ENCODE peak calls at places on chromosome 4, in five cellular contexts. Q, A, O, J and G are unnamed samples.
A peak's percentile ranks its signal among the peaks of the same experiment; 100 is the strongest.

GRCh38 chr4:26992657-26993361 is 132.2 kb downstream of the STIM2 start:
- DNase-seq in Q (no peak), A (no peak), O (peak; percentile 68), J (no peak), G (peak; percentile 95)

GRCh38 chr4:138110815-138111214 is 131.3 kb downstream of the SLC7A11 start:
- DNase-seq in Q (no peak), A (no peak), O (no peak), J (no peak), G (no peak)

GRCh38 chr4:32196950-32197688 is 1477.0 kb downstream of the PCDH7 start:
- DNase-seq in Q (no peak), A (no peak), O (no peak), J (no peak), G (no peak)

GRCh38 chr4:171532968-171533367 is 280.2 kb upstream of the GALNTL6 start:
- DNase-seq in Q (no peak), A (no peak), O (no peak), J (no peak), G (no peak)

GRCh38 chr4:8515316-8516060 is 64.7 kb upstream of the GPR78 start:
- DNase-seq in Q (no peak), A (peak; percentile 66), O (no peak), J (no peak), G (no peak)

GRCh38 chr4:69835766-69836165 is 24.2 kb downstream of the SULT1E1 start:
- DNase-seq in Q (no peak), A (no peak), O (no peak), J (no peak), G (no peak)

GRCh38 chr4:152074573-152074972 is 313.8 kb upstream of the GATB start:
- DNase-seq in Q (no peak), A (no peak), O (no peak), J (no peak), G (no peak)

GRCh38 chr4:138192113-138192512 is 50.0 kb downstream of the SLC7A11 start:
- DNase-seq in Q (no peak), A (peak; percentile 12), O (no peak), J (no peak), G (no peak)

GRCh38 chr4:57099363-57099762 is 10.8 kb downstream of the IGFBP7 start:
- DNase-seq in Q (no peak), A (no peak), O (no peak), J (no peak), G (no peak)

GRCh38 chr4:128571747-128572146 is 237.8 kb upstream of the JADE1 start:
- DNase-seq in Q (no peak), A (peak; percentile 50), O (peak; percentile 32), J (no peak), G (peak; percentile 94)

GRCh38 chr4:142845293-142846070 is 619 bp downstream of the INPP4B start:
- DNase-seq in Q (peak; percentile 28), A (peak; percentile 17), O (peak; percentile 16), J (no peak), G (peak; percentile 19)

GRCh38 chr4:142095886-142096605 is 459.7 kb downstream of the IL15 start:
- DNase-seq in Q (peak; percentile 56), A (peak; percentile 58), O (no peak), J (no peak), G (no peak)

GRCh38 chr4:156948738-156949137 is 22.9 kb downstream of the PDGFC start:
- DNase-seq in Q (no peak), A (no peak), O (no peak), J (no peak), G (no peak)

GRCh38 chr4:107862658-107863057 is 37.9 kb downstream of the SGMS2 start:
- DNase-seq in Q (no peak), A (peak; percentile 68), O (no peak), J (no peak), G (no peak)

GRCh38 chr4:112183252-112183651 is 38.0 kb downstream of the FAM241A start:
- DNase-seq in Q (no peak), A (no peak), O (no peak), J (no peak), G (no peak)

GRCh38 chr4:155599596-155599995 is 67.1 kb upstream of the GUCY1A1 start:
- DNase-seq in Q (no peak), A (no peak), O (no peak), J (no peak), G (no peak)

GRCh38 chr4:54005475-54005874 is 58.9 kb downstream of the CHIC2 start:
- DNase-seq in Q (no peak), A (no peak), O (no peak), J (no peak), G (peak; percentile 63)

GRCh38 chr4:106864231-106864630 is 171.9 kb downstream of the DKK2 start:
- DNase-seq in Q (no peak), A (no peak), O (no peak), J (no peak), G (no peak)

DNA sequence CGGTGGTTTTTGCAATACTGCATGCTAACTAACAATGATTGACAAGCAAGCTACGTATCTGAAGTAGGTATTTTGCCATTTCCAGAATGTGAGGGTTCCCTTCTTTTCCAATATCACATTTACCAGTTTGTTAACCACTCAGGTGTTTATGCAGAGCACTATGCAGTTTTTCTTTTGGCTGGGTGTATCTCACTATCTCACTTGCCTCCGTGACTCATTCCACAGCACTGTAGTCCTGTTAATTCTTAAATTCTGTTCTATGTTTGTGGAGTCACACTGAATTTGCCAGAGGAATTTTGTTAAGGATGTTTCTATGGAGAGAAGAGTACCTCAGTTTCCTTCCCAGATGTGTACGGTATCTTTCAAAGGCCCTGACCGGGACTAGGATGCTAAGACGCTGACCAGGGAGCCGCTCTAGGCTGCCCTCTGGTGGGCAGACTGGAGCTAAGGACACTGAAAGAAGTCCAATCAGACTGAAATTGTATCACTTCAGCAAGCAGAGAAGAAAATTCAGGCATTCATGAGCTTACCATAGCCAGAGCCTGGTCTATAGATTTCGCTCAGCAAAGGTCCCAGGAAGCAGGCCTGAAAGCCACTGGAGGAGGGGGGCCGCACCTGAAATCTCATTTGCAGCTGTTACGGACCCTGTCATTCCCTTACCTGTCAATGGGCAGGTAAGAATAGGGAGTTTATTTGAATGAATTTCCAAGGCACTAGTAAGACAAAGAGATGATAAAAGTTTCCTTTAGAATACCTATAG is 388.4 kb upstream of the SPOCK3 start:
- DNase-seq in Q (peak; percentile 82), A (peak; percentile 40), O (no peak), J (no peak), G (peak; percentile 74)
- TF ChIP-seq CTCF in Q (peak; percentile 96), A (peak; percentile 72), O (no peak), J (no peak), G (peak; percentile 95)

DNA sequence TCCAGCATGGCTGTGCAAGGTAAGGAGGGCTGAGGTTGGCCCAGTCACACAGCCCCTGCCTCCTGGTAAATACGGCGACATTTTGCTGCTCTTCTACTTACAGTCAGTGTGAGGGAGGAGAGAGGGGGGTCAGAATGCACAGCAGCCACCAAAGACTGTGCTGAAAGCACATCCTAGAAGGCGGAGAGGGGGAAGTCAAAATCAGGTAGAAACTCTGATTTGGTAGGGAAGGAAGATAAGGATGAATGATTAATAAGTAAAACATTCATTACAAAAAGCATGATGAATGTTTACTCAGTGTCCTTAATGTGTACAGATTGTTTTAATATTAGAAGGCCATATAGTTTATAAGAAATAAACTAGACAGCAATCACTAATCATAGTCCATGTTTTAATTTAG is 57.5 kb downstream of the ADD1 start:
- DNase-seq in Q (no peak), A (no peak), O (no peak), J (no peak), G (no peak)
- H3K36me3 ChIP-seq in Q (peaks cover 50% of the 10 kb centered on the region), A (no peaks in the 10 kb centered on the region), O (no peaks in the 10 kb centered on the region), J (peaks cover 42% of the 10 kb centered on the region), G (peaks cover 70% of the 10 kb centered on the region)

GRCh38 chr4:78923459-78924312 is 15.6 kb downstream of the PAQR3 start:
- DNase-seq in Q (no peak), A (no peak), O (no peak), J (no peak), G (no peak)
- TF ChIP-seq CTCF in Q (peak; percentile 36), A (no peak), O (no peak), J (no peak), G (peak; percentile 4)

GRCh38 chr4:95386410-95386809 is 162.4 kb downstream of the UNC5C start:
- DNase-seq in Q (no peak), A (no peak), O (no peak), J (no peak), G (no peak)
- H3K36me3 ChIP-seq in Q (peaks cover 54% of the 10 kb centered on the region), A (no peaks in the 10 kb centered on the region), O (no peaks in the 10 kb centered on the region), J (no peaks in the 10 kb centered on the region), G (no peaks in the 10 kb centered on the region)

GRCh38 chr4:4888695-4889094 is 29.2 kb downstream of the MSX1 start:
- DNase-seq in Q (no peak), A (no peak), O (no peak), J (no peak), G (no peak)
- TF ChIP-seq CTCF in Q (no peak), A (no peak), O (no peak), J (no peak), G (no peak)

GRCh38 chr4:20416800-20417199 is 165.1 kb downstream of the SLIT2 start:
- DNase-seq in Q (no peak), A (no peak), O (no peak), J (no peak), G (no peak)

GRCh38 chr4:20408596-20408995 is 156.9 kb downstream of the SLIT2 start:
- DNase-seq in Q (no peak), A (no peak), O (no peak), J (no peak), G (no peak)

GRCh38 chr4:20412072-20412471 is 160.4 kb downstream of the SLIT2 start:
- DNase-seq in Q (no peak), A (no peak), O (no peak), J (no peak), G (no peak)
- H3K36me3 ChIP-seq in Q (no peaks in the 10 kb centered on the region), A (no peaks in the 10 kb centered on the region), O (no peaks in the 10 kb centered on the region), J (no peaks in the 10 kb centered on the region), G (no peaks in the 10 kb centered on the region)

DNA sequence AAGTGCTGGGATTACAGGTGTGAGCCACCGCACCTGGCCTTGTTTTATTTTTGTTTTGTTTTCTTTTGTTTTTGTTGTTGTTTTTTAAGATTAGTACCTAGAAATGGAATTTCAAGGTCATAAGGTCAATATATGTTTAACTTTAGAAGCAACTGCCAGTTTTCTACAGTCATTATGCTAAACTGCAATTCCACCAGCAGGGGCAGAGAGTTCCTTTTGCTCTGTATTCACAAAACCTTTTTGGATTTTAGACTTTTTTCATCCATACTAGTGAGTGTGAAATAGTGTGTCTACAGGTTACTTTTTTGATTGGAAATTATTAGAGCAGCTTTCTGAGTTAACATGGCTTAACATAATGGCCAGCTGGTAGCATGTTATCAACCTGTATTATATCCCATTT is 580.6 kb downstream of the TRIML1 start:
- DNase-seq in Q (no peak), A (no peak), O (no peak), J (no peak), G (no peak)
- TF ChIP-seq CTCF in Q (no peak), A (peak; percentile 28), O (no peak), J (no peak), G (no peak)

DNA sequence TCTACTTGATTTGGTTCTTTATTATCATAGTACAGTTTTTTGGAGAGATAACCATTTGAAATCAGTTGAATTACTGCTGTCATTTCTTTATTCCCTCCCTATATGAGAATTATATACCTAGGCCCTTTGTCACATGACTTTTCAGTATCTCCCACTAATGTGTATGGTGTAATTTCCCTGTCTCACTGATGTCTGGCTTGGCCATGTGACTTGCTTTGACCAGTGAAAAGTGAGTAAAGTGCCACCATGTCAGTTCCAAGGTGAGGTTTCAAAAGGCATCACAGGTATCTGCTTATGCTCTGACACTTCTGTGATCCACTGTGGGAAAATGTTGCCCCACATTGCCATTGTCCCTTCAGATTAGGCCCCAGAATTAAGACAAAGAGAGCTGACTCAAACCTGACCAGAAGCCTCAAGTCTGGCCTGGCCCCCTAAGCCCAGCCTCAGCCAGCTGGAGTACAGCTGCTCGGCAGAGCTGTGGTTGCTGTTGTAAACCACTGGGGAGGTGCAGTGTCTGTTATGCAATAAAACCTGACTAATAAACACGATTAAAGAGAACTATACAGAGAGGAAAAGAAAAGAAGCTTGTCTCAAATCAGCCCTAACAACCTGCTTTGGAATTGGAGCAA is 27.5 kb downstream of the SETD7 start:
- DNase-seq in Q (no peak), A (no peak), O (peak; percentile 46), J (no peak), G (no peak)
- H3K36me3 ChIP-seq in Q (peaks cover 51% of the 10 kb centered on the region), A (peaks cover 4% of the 10 kb centered on the region), O (no peaks in the 10 kb centered on the region), J (no peaks in the 10 kb centered on the region), G (peaks cover 16% of the 10 kb centered on the region)

GRCh38 chr4:14842964-14843630 is 159.2 kb upstream of the CPEB2 start:
- DNase-seq in Q (no peak), A (no peak), O (no peak), J (no peak), G (no peak)
- TF ChIP-seq CTCF in Q (no peak), A (no peak), O (no peak), J (no peak), G (no peak)